ENCODE peak calls at places on chromosome 5, in nine cellular contexts. F is iris pigment epithelial cell; G is HT1080; N is GM13976; W is mucosa of gallbladder; K is activated CD8-positive, alpha-beta memory T cell treated with anti-CD3 and anti-CD28 coated beads for 24 hours; Z is activated T-helper 1 cell treated with Interleukin-2 at 50 U/mL for 16 hours; J is stimulated activated CD4-positive, alpha-beta T cell treated with anti-CD3 and anti-CD28 coated beads, Interleukin-4, amount 100 ng/mL, for 24 hours; A is mucosa of descending colon. Q is an unnamed sample.

GRCh38 chr5:155402927-155403645 is 389.5 kb downstream of the KIF4B start:
- DNase-seq in K (no peak), Z (no peak), A (no peak), W (no peak), N (no peak), J (no peak), F (no peak), G (peak; percentile 35), Q (no peak)

GRCh38 chr5:135880278-135880677 is 15.4 kb downstream of the IL9 start:
- DNase-seq in K (no peak), N (no peak), J (no peak), A (no peak), Z (no peak), G (peak; percentile 51), F (peak; percentile 5), W (no peak), Q (no peak)

GRCh38 chr5:126044111-126044668 is 379.0 kb upstream of the GRAMD2B start:
- DNase-seq in W (peak; percentile 33), G (peak; percentile 64), A (no peak), N (no peak), K (no peak), Z (no peak), J (no peak), F (peak; percentile 21), Q (no peak)

GRCh38 chr5:78972654-78973428 is 12.3 kb downstream of the ARSB start:
- DNase-seq in W (no peak), A (peak; percentile 54), F (peak; percentile 42), J (no peak), G (no peak), Z (no peak), N (no peak), K (no peak), Q (no peak)

GRCh38 chr5:1239514-1240251 is 14.5 kb downstream of the SLC6A18 start:
- DNase-seq in W (peak; percentile 24), Z (no peak), J (no peak), F (no peak), N (no peak), K (no peak), A (peak; percentile 86), G (no peak), Q (no peak)

GRCh38 chr5:78588517-78588916 is 60.1 kb downstream of the LHFPL2 start:
- DNase-seq in F (no peak), J (no peak), A (no peak), G (no peak), Z (no peak), K (no peak), W (no peak), N (no peak), Q (no peak)

GRCh38 chr5:171418982-171419662 is at the start of gene FGF18:
- DNase-seq in Z (no peak), N (peak; percentile 78), A (peak; percentile 65), J (peak; percentile 34), G (peak; percentile 61), K (peak; percentile 76), W (no peak), F (peak; percentile 80), Q (peak; percentile 40)

GRCh38 chr5:28808967-28809810 is 1770.8 kb upstream of the CDH9 start:
- DNase-seq in F (no peak), A (no peak), W (no peak), K (no peak), N (no peak), Z (no peak), G (no peak), J (no peak), Q (no peak)

GRCh38 chr5:158301186-158301585 is 442.2 kb upstream of the CLINT1 start:
- DNase-seq in K (no peak), G (no peak), N (no peak), W (no peak), A (no peak), Z (no peak), F (no peak), J (no peak), Q (no peak)

GRCh38 chr5:10761842-10762165 is 770 bp upstream of the DAP start:
- DNase-seq in G (no peak), F (peak; percentile 13), K (no peak), J (no peak), Z (no peak), W (no peak), N (no peak), A (no peak), Q (no peak)

GRCh38 chr5:79269733-79270166 is 33.8 kb downstream of the JMY start:
- DNase-seq in G (no peak), Z (no peak), N (no peak), J (no peak), F (no peak), A (no peak), K (no peak), W (no peak), Q (no peak)

GRCh38 chr5:114332925-114333324 is 28.9 kb upstream of the KCNN2 start:
- DNase-seq in F (no peak), Z (no peak), N (no peak), J (no peak), A (no peak), K (no peak), W (no peak), G (no peak), Q (no peak)

GRCh38 chr5:144697847-144698262 is 527.2 kb downstream of the KCTD16 start:
- DNase-seq in J (no peak), A (no peak), F (peak; percentile 96), W (no peak), N (no peak), K (no peak), G (peak; percentile 88), Z (no peak), Q (no peak)

GRCh38 chr5:35319231-35320002 is 89.1 kb upstream of the PRLR start:
- DNase-seq in N (peak; percentile 72), W (peak; percentile 44), A (peak; percentile 41), Z (no peak), F (peak; percentile 14), K (peak; percentile 67), G (peak; percentile 83), J (peak; percentile 58), Q (no peak)

GRCh38 chr5:16180789-16181082 is 1.1 kb upstream of the MARCHF11 start:
- DNase-seq in W (no peak), J (no peak), N (no peak), A (no peak), K (no peak), F (no peak), G (no peak), Z (no peak), Q (no peak)

GRCh38 chr5:18553269-18553668 is 919.0 kb downstream of the TAF11L14 start:
- DNase-seq in G (peak; percentile 96), Z (no peak), A (no peak), F (peak; percentile 53), W (no peak), K (no peak), J (no peak), N (no peak), Q (no peak)

GRCh38 chr5:124315746-124316415 is 430.6 kb downstream of the ZNF608 start:
- DNase-seq in A (no peak), Z (no peak), J (no peak), F (peak; percentile 76), W (no peak), G (peak; percentile 4), N (no peak), K (no peak), Q (no peak)

GRCh38 chr5:80799041-80799440 is 144.3 kb upstream of the DHFR start:
- DNase-seq in J (no peak), Z (no peak), W (no peak), G (no peak), K (no peak), A (no peak), F (no peak), N (no peak), Q (no peak)

GRCh38 chr5:113219695-113220094 is 215.1 kb downstream of the TSSK1B start:
- DNase-seq in F (no peak), K (no peak), A (no peak), N (no peak), J (no peak), Z (no peak), G (no peak), W (no peak), Q (no peak)

GRCh38 chr5:137611011-137611580 is 112.0 kb upstream of the SPOCK1 start:
- DNase-seq in J (no peak), N (no peak), Z (no peak), K (peak; percentile 40), A (no peak), G (no peak), W (no peak), F (no peak), Q (no peak)

GRCh38 chr5:78610163-78610583 is 38.4 kb downstream of the LHFPL2 start:
- DNase-seq in A (no peak), F (peak; percentile 56), K (peak; percentile 11), Z (no peak), G (peak; percentile 15), N (no peak), W (peak; percentile 66), J (no peak), Q (no peak)

GRCh38 chr5:154236459-154237375 is 46.2 kb downstream of the GALNT10 start:
- DNase-seq in G (no peak), W (no peak), F (no peak), J (no peak), A (no peak), K (no peak), N (no peak), Z (no peak), Q (no peak)

GRCh38 chr5:148458036-148458888 is 74.5 kb downstream of the FBXO38 start:
- DNase-seq in W (no peak), G (no peak), Z (no peak), J (no peak), K (no peak), F (no peak), N (no peak), A (no peak), Q (no peak)

Q was measured in T-helper 22 cell.